ENCODE peak calls at places on chromosomes 5 and 9, in nine cellular contexts. A, B, D, I, H, O, R, X and K are unnamed samples.

GRCh38 chr5:54944364-54944763 is 41.0 kb downstream of the ESM1 start:
- DNase-seq in A (peak; percentile 51), B (peak; percentile 6), D (peak; percentile 17), I (no peak), H (no peak), O (peak; percentile 59), R (peak; percentile 46), X (peak; percentile 65), K (no peak)

GRCh38 chr9:132472199-132472598 is 62.2 kb downstream of the CFAP77 start:
- DNase-seq in A (no peak), B (no peak), D (no peak), I (peak; percentile 74), H (peak; percentile 86), O (no peak), R (no peak), X (no peak), K (no peak)

GRCh38 chr5:157543825-157544622 is 31.6 kb downstream of the ADAM19 start:
- DNase-seq in A (peak; percentile 87), B (no peak), D (no peak), I (no peak), H (no peak), O (peak; percentile 25), R (peak; percentile 48), X (no peak), K (no peak)

GRCh38 chr5:136776022-136776927 is 410.9 kb upstream of the TRPC7 start:
- DNase-seq in A (peak; percentile 83), B (no peak), D (peak; percentile 5), I (no peak), H (no peak), O (no peak), R (no peak), X (no peak), K (no peak)

GRCh38 chr5:113748403-113748802 is 234.9 kb downstream of the YTHDC2 start:
- DNase-seq in A (no peak), B (no peak), D (peak; percentile 7), I (no peak), H (no peak), O (no peak), R (no peak), X (no peak), K (no peak)

GRCh38 chr5:84696651-84697050 is 312.0 kb upstream of the EDIL3 start:
- DNase-seq in A (no peak), B (no peak), D (peak; percentile 97), I (no peak), H (no peak), O (no peak), R (no peak), X (no peak), K (no peak)

GRCh38 chr9:69176446-69177135 is 2.5 kb downstream of the TJP2 start:
- DNase-seq in A (peak; percentile 85), B (no peak), D (peak; percentile 70), I (no peak), H (no peak), O (no peak), R (no peak), X (peak; percentile 55), K (no peak)

GRCh38 chr5:41835625-41836024 is 34.6 kb downstream of the OXCT1 start:
- DNase-seq in A (peak; percentile 79), B (no peak), D (peak; percentile 72), I (no peak), H (no peak), O (peak; percentile 72), R (no peak), X (peak; percentile 40), K (peak; percentile 5)

GRCh38 chr5:163309850-163310365 is 127.5 kb upstream of the CCNG1 start:
- DNase-seq in A (no peak), B (no peak), D (no peak), I (no peak), H (no peak), O (no peak), R (no peak), X (no peak), K (no peak)

GRCh38 chr5:52856564-52856963 is 68.8 kb downstream of the ITGA1 start:
- DNase-seq in A (peak; percentile 81), B (no peak), D (peak; percentile 16), I (no peak), H (no peak), O (no peak), R (no peak), X (no peak), K (no peak)

GRCh38 chr5:172816887-172817418 is 17.1 kb upstream of the ERGIC1 start:
- DNase-seq in A (peak; percentile 84), B (no peak), D (peak; percentile 86), I (no peak), H (no peak), O (peak; percentile 18), R (no peak), X (no peak), K (no peak)

GRCh38 chr5:124080256-124080655 is 568.3 kb downstream of the CSNK1G3 start:
- DNase-seq in A (no peak), B (no peak), D (peak; percentile 76), I (no peak), H (no peak), O (no peak), R (no peak), X (no peak), K (no peak)

GRCh38 chr9:123282343-123283047 is 14.1 kb upstream of the STRBP start:
- DNase-seq in A (no peak), B (no peak), D (no peak), I (peak; percentile 47), H (no peak), O (no peak), R (no peak), X (no peak), K (no peak)

GRCh38 chr5:57445006-57445714 is 37.5 kb downstream of the ACTBL2 start:
- DNase-seq in A (peak; percentile 88), B (no peak), D (no peak), I (no peak), H (no peak), O (no peak), R (no peak), X (no peak), K (no peak)

GRCh38 chr5:31442253-31442820 is 89.6 kb downstream of the DROSHA start:
- DNase-seq in A (peak; percentile 47), B (no peak), D (no peak), I (no peak), H (no peak), O (no peak), R (no peak), X (no peak), K (no peak)

GRCh38 chr9:32487981-32488380 is 38.0 kb downstream of the RIGI start:
- DNase-seq in A (peak; percentile 16), B (no peak), D (no peak), I (no peak), H (no peak), O (no peak), R (no peak), X (no peak), K (peak; percentile 15)

GRCh38 chr9:6739218-6739617 is 18.6 kb upstream of the KDM4C start:
- DNase-seq in A (peak; percentile 40), B (no peak), D (no peak), I (no peak), H (no peak), O (no peak), R (no peak), X (no peak), K (peak; percentile 4)

GRCh38 chr9:127076860-127077657 is 45.4 kb downstream of the ANGPTL2 start:
- DNase-seq in A (peak; percentile 45), B (no peak), D (no peak), I (no peak), H (no peak), O (no peak), R (no peak), X (no peak), K (no peak)

GRCh38 chr5:148394587-148395019 is 10.8 kb downstream of the FBXO38 start:
- DNase-seq in A (no peak), B (no peak), D (no peak), I (peak; percentile 1), H (no peak), O (no peak), R (no peak), X (no peak), K (no peak)

GRCh38 chr5:6058055-6058715 is 320.2 kb downstream of the MED10 start:
- DNase-seq in A (no peak), B (no peak), D (no peak), I (no peak), H (no peak), O (no peak), R (no peak), X (no peak), K (no peak)

GRCh38 chr5:94469889-94470288 is 148.5 kb downstream of the KIAA0825 start:
- DNase-seq in A (peak; percentile 79), B (no peak), D (no peak), I (peak; percentile 41), H (no peak), O (no peak), R (no peak), X (no peak), K (peak; percentile 19)

GRCh38 chr9:38024036-38024681 is 44.9 kb downstream of the SHB start:
- DNase-seq in A (peak; percentile 89), B (no peak), D (peak; percentile 94), I (peak; percentile 22), H (peak; percentile 75), O (no peak), R (no peak), X (peak; percentile 65), K (peak; percentile 1)

GRCh38 chr5:102764381-102765005 is 9.4 kb downstream of the PAM start:
- DNase-seq in A (no peak), B (no peak), D (no peak), I (no peak), H (no peak), O (peak; percentile 27), R (no peak), X (no peak), K (no peak)

GRCh38 chr9:17462869-17463464 is 115.9 kb upstream of the SH3GL2 start:
- DNase-seq in A (peak; percentile 72), B (no peak), D (peak; percentile 27), I (peak; percentile 11), H (peak; percentile 71), O (peak; percentile 35), R (no peak), X (peak; percentile 69), K (peak; percentile 48)

GRCh38 chr5:1507961-1508678 is 15.6 kb downstream of the LPCAT1 start:
- DNase-seq in A (no peak), B (no peak), D (no peak), I (no peak), H (no peak), O (no peak), R (no peak), X (no peak), K (no peak)

GRCh38 chr5:12661617-12662370 is 757.5 kb upstream of the CTNND2 start:
- DNase-seq in A (no peak), B (no peak), D (no peak), I (no peak), H (no peak), O (no peak), R (no peak), X (no peak), K (no peak)

GRCh38 chr9:111798786-111799185 is 4.0 kb upstream of the SHOC1 start:
- DNase-seq in A (peak; percentile 72), B (no peak), D (peak; percentile 38), I (no peak), H (no peak), O (no peak), R (no peak), X (no peak), K (no peak)

GRCh38 chr9:114733814-114734213 is 51.8 kb upstream of the TEX48 start:
- DNase-seq in A (peak; percentile 78), B (no peak), D (peak; percentile 95), I (no peak), H (no peak), O (no peak), R (no peak), X (no peak), K (no peak)

GRCh38 chr5:40682431-40683017 is 2.8 kb downstream of the PTGER4 start:
- DNase-seq in A (no peak), B (no peak), D (no peak), I (no peak), H (no peak), O (peak; percentile 43), R (no peak), X (no peak), K (no peak)

GRCh38 chr9:86645303-86645702 is 291.1 kb upstream of the TUT7 start:
- DNase-seq in A (no peak), B (no peak), D (no peak), I (no peak), H (no peak), O (no peak), R (no peak), X (no peak), K (no peak)

GRCh38 chr5:133512896-133513295 is 99.4 kb downstream of the FSTL4 start:
- DNase-seq in A (no peak), B (no peak), D (no peak), I (no peak), H (no peak), O (no peak), R (no peak), X (no peak), K (no peak)